ENCODE peak calls at places on chromosome 1, in seven cellular contexts. Z, N, P, T, H, M and K are unnamed samples.

GRCh38 chr1:21499283-21499945 is 9.8 kb upstream of the ALPL start:
- DNase-seq in Z (no peak), N (no peak), P (no peak), T (no peak), H (no peak), M (no peak), K (no peak)

GRCh38 chr1:3534803-3535637 is 76.3 kb downstream of the MEGF6 start:
- DNase-seq in Z (no peak), N (no peak), P (no peak), T (no peak), H (no peak), M (no peak), K (no peak)

GRCh38 chr1:180268556-180269044 is 38.5 kb downstream of the LHX4 start:
- DNase-seq in Z (no peak), N (no peak), P (no peak), T (no peak), H (no peak), M (no peak), K (no peak)

GRCh38 chr1:4684142-4684541 is 29.7 kb downstream of the AJAP1 start:
- DNase-seq in Z (no peak), N (no peak), P (peak; percentile 52), T (no peak), H (no peak), M (no peak), K (no peak)

GRCh38 chr1:53449026-53449425 is 10.2 kb upstream of the DMRTB1 start:
- DNase-seq in Z (peak; percentile 43), N (no peak), P (peak; percentile 68), T (no peak), H (peak; percentile 41), M (peak; percentile 92), K (no peak)

GRCh38 chr1:206001476-206001888 is 1.7 kb downstream of the RAB7B start:
- DNase-seq in Z (peak; percentile 88), N (no peak), P (peak; percentile 97), T (no peak), H (peak; percentile 97), M (peak; percentile 59), K (no peak)

GRCh38 chr1:2936568-2937515 is 84.4 kb upstream of the ACTRT2 start:
- DNase-seq in Z (no peak), N (no peak), P (no peak), T (no peak), H (no peak), M (no peak), K (no peak)

GRCh38 chr1:29255134-29255666 is 18.9 kb downstream of the PTPRU start:
- DNase-seq in Z (no peak), N (no peak), P (no peak), T (no peak), H (no peak), M (no peak), K (no peak)

GRCh38 chr1:35590476-35591040 is 17.4 kb downstream of the TFAP2E start:
- DNase-seq in Z (no peak), N (no peak), P (no peak), T (no peak), H (no peak), M (no peak), K (no peak)

GRCh38 chr1:204150702-204151561 is 912 bp downstream of the ETNK2 start:
- DNase-seq in Z (no peak), N (no peak), P (no peak), T (no peak), H (no peak), M (no peak), K (peak; percentile 48)

GRCh38 chr1:228175316-228176023 is 9.9 kb downstream of the IBA57 start:
- DNase-seq in Z (no peak), N (no peak), P (no peak), T (no peak), H (no peak), M (no peak), K (no peak)

GRCh38 chr1:173451981-173452380 is 25.2 kb upstream of the PRDX6 start:
- DNase-seq in Z (no peak), N (no peak), P (no peak), T (no peak), H (peak; percentile 39), M (no peak), K (peak; percentile 50)